ENCODE peak calls at places on chromosomes 2 and 18, in ten cellular contexts. O is ACHN; G is RWPE1; L is EL; H is activated T-cell treated with anti-CD3 and anti-CD28 coated beads for 24 hours; D is brain microvascular endothelial cell; M is NCI-H1417 treated with DMSO at 0.1 percent for 48 hours; Q is T follicular helper cell; I is non-pigmented ciliary epithelial cell; Y is activated naive CD4-positive, alpha-beta T cell. A is an unnamed sample.

GRCh38 chr2:178522950-178523595 is 42.8 kb downstream of the PLEKHA3 start:
- DNase-seq in O (peak; percentile 92), G (peak; percentile 90), L (peak; percentile 85), H (peak; percentile 75), D (peak; percentile 70), M (peak; percentile 16), Q (peak; percentile 76), I (peak; percentile 22), Y (peak; percentile 75), A (peak; percentile 13)

GRCh38 chr18:75283758-75284157 is 73.2 kb downstream of the TSHZ1 start:
- DNase-seq in O (no peak), G (no peak), L (no peak), H (no peak), D (no peak), M (no peak), Q (no peak), I (no peak), Y (no peak), A (no peak)

GRCh38 chr2:111143107-111143886 is 22.6 kb downstream of the BCL2L11 start:
- DNase-seq in O (no peak), G (no peak), L (no peak), H (no peak), D (no peak), M (no peak), Q (no peak), I (no peak), Y (no peak), A (no peak)

GRCh38 chr18:38930881-38931753 is 1365.5 kb upstream of the CELF4 start:
- DNase-seq in O (no peak), G (no peak), L (no peak), H (no peak), D (no peak), M (no peak), Q (no peak), I (no peak), Y (no peak), A (no peak)

GRCh38 chr2:74099835-74100234 is 47.9 kb downstream of the BOLA3 start:
- DNase-seq in O (no peak), G (no peak), L (no peak), H (no peak), D (no peak), M (no peak), Q (no peak), I (no peak), Y (no peak), A (no peak)

GRCh38 chr2:120549841-120550240 is 185.8 kb upstream of the GLI2 start:
- DNase-seq in O (no peak), G (no peak), L (no peak), H (no peak), D (no peak), M (no peak), Q (no peak), I (no peak), Y (no peak), A (no peak)

GRCh38 chr2:215870986-215871385 is 142.4 kb downstream of the MREG start:
- DNase-seq in O (peak; percentile 29), G (peak; percentile 10), L (peak; percentile 29), H (no peak), D (no peak), M (no peak), Q (no peak), I (no peak), Y (no peak), A (peak; percentile 17)

GRCh38 chr2:151976945-151977353 is 121.9 kb downstream of the CACNB4 start:
- DNase-seq in O (no peak), G (no peak), L (no peak), H (no peak), D (no peak), M (no peak), Q (no peak), I (no peak), Y (no peak), A (no peak)

GRCh38 chr2:38528008-38528442 is 74.7 kb downstream of the HNRNPLL start:
- DNase-seq in O (peak; percentile 35), G (peak; percentile 49), L (peak; percentile 81), H (peak; percentile 38), D (peak; percentile 65), M (peak; percentile 25), Q (no peak), I (no peak), Y (no peak), A (peak; percentile 48)

GRCh38 chr2:23547725-23548124 is 162.7 kb downstream of the KLHL29 start:
- DNase-seq in O (no peak), G (no peak), L (no peak), H (no peak), D (no peak), M (no peak), Q (no peak), I (no peak), Y (no peak), A (no peak)

GRCh38 chr2:216925632-216926366 is 65.9 kb upstream of the TNP1 start:
- DNase-seq in O (no peak), G (no peak), L (no peak), H (no peak), D (no peak), M (no peak), Q (no peak), I (no peak), Y (no peak), A (no peak)

GRCh38 chr2:199100326-199101110 is 357.2 kb downstream of the SATB2 start:
- DNase-seq in O (no peak), G (no peak), L (peak; percentile 37), H (no peak), D (no peak), M (peak; percentile 47), Q (no peak), I (peak; percentile 13), Y (no peak), A (no peak)

GRCh38 chr18:13389491-13390131 is 171.1 kb downstream of the LDLRAD4 start:
- DNase-seq in O (no peak), G (no peak), L (no peak), H (no peak), D (no peak), M (no peak), Q (no peak), I (no peak), Y (no peak), A (no peak)

GRCh38 chr2:99472327-99472960 is 17.4 kb downstream of the REV1 start:
- DNase-seq in O (no peak), G (no peak), L (no peak), H (no peak), D (no peak), M (no peak), Q (no peak), I (no peak), Y (no peak), A (no peak)

GRCh38 chr2:39304200-39304599 is 60.4 kb upstream of the CDKL4 start:
- DNase-seq in O (no peak), G (no peak), L (no peak), H (no peak), D (no peak), M (no peak), Q (no peak), I (no peak), Y (no peak), A (peak; percentile 32)

A was measured in H4.